ENCODE peak calls at places on chromosomes 13 and 19, in six cellular contexts. L is GM12878, X is adipocyte, R is heart right ventricle, Z is lower lobe of right lung, B is fibroblast of lung. M is an unnamed sample.

GRCh38 chr19:48363500-48363809 is 285 bp downstream of the TMEM143 start:
- DNase-seq in L (no peak), X (no peak), R (no peak), Z (no peak), B (no peak), M (no peak)

GRCh38 chr19:17281391-17282304 is at the start of gene ANKLE1:
- DNase-seq in L (peak; percentile 32), X (peak; percentile 28), R (no peak), Z (peak; percentile 78), B (no peak), M (peak; percentile 57)

GRCh38 chr19:41912899-41913475 is 15.3 kb downstream of the ERFL start:
- DNase-seq in L (no peak), X (peak; percentile 44), R (no peak), Z (no peak), B (no peak), M (no peak)

GRCh38 chr13:51906581-51906980 is 44.8 kb downstream of the CCDC70 start:
- DNase-seq in L (no peak), X (peak; percentile 50), R (no peak), Z (no peak), B (no peak), M (no peak)

GRCh38 chr19:33384983-33385382 is 11.5 kb downstream of the CEBPG start:
- DNase-seq in L (no peak), X (no peak), R (no peak), Z (no peak), B (no peak), M (no peak)

GRCh38 chr19:31560021-31560770 is 211.0 kb upstream of the TSHZ3 start:
- DNase-seq in L (no peak), X (no peak), R (no peak), Z (no peak), B (peak; percentile 91), M (no peak)

GRCh38 chr13:79541426-79542049 is 60.6 kb downstream of the NDFIP2 start:
- DNase-seq in L (peak; percentile 49), X (peak; percentile 84), R (no peak), Z (no peak), B (peak; percentile 53), M (no peak)

GRCh38 chr19:33453207-33453736 is 68.3 kb downstream of the PEPD start:
- DNase-seq in L (no peak), X (no peak), R (no peak), Z (no peak), B (no peak), M (no peak)

GRCh38 chr13:100330662-100331061 is 241.8 kb downstream of the PCCA start:
- DNase-seq in L (no peak), X (peak; percentile 38), R (no peak), Z (no peak), B (peak; percentile 30), M (no peak)

GRCh38 chr19:33241530-33242101 is 16.0 kb upstream of the SLC7A10 start:
- DNase-seq in L (no peak), X (peak; percentile 41), R (peak; percentile 29), Z (peak; percentile 69), B (peak; percentile 10), M (no peak)

GRCh38 chr13:35926859-35927530 is 204.2 kb downstream of the DCLK1 start:
- DNase-seq in L (no peak), X (peak; percentile 42), R (no peak), Z (no peak), B (peak; percentile 14), M (no peak)

GRCh38 chr13:41658057-41658642 is 200.8 kb downstream of the RGCC start:
- DNase-seq in L (no peak), X (peak; percentile 93), R (no peak), Z (no peak), B (peak; percentile 59), M (no peak)

GRCh38 chr13:20426766-20427448 is 98.8 kb downstream of the CRYL1 start:
- DNase-seq in L (no peak), X (no peak), R (no peak), Z (no peak), B (no peak), M (no peak)

GRCh38 chr13:29861694-29862110 is 11.3 kb upstream of the UBL3 start:
- DNase-seq in L (no peak), X (peak; percentile 90), R (no peak), Z (no peak), B (peak; percentile 98), M (no peak)

GRCh38 chr13:31121327-31122140 is 40.2 kb downstream of the HSPH1 start:
- DNase-seq in L (no peak), X (no peak), R (no peak), Z (no peak), B (no peak), M (no peak)

GRCh38 chr19:10142701-10143375 is 23.1 kb upstream of the EIF3G start:
- DNase-seq in L (no peak), X (no peak), R (no peak), Z (peak; percentile 64), B (no peak), M (peak; percentile 19)

GRCh38 chr13:44211286-44211685 is 162.3 kb upstream of the SERP2 start:
- DNase-seq in L (no peak), X (peak; percentile 16), R (no peak), Z (no peak), B (no peak), M (no peak)

GRCh38 chr19:38386968-38387549 is 775 bp downstream of the GGN start:
- DNase-seq in L (no peak), X (no peak), R (no peak), Z (peak; percentile 68), B (no peak), M (no peak)

GRCh38 chr13:111474136-111475002 is 153.9 kb downstream of the TEX29 start:
- DNase-seq in L (no peak), X (peak; percentile 73), R (no peak), Z (no peak), B (peak; percentile 19), M (peak; percentile 40)

GRCh38 chr19:40369797-40370196 is 20.2 kb downstream of the HIPK4 start:
- DNase-seq in L (no peak), X (no peak), R (no peak), Z (no peak), B (no peak), M (no peak)

GRCh38 chr13:65913173-65913572 is 1317.0 kb downstream of the PCDH9 start:
- DNase-seq in L (no peak), X (peak; percentile 87), R (no peak), Z (no peak), B (peak; percentile 92), M (no peak)

GRCh38 chr19:8531470-8531869 is 17.5 kb upstream of the ZNF414 start:
- DNase-seq in L (no peak), X (no peak), R (no peak), Z (no peak), B (no peak), M (no peak)

GRCh38 chr19:8529369-8530006 is 15.5 kb upstream of the ZNF414 start:
- DNase-seq in L (no peak), X (no peak), R (no peak), Z (no peak), B (no peak), M (no peak)

GRCh38 chr19:8532170-8532569 is 18.2 kb upstream of the ZNF414 start:
- DNase-seq in L (no peak), X (no peak), R (no peak), Z (no peak), B (no peak), M (no peak)

GRCh38 chr19:8528500-8528899 is 14.5 kb upstream of the ZNF414 start:
- DNase-seq in L (no peak), X (no peak), R (no peak), Z (no peak), B (no peak), M (no peak)

GRCh38 chr19:8530061-8530679 is 16.2 kb upstream of the ZNF414 start:
- DNase-seq in L (no peak), X (no peak), R (no peak), Z (no peak), B (no peak), M (no peak)
- H3K36me3 ChIP-seq in L (no peaks in the 10 kb centered on the region), X (no peaks in the 10 kb centered on the region), R (no peaks in the 10 kb centered on the region), Z (peaks cover 52% of the 10 kb centered on the region), B (no peaks in the 10 kb centered on the region), M (peaks cover 4% of the 10 kb centered on the region)

DNA sequence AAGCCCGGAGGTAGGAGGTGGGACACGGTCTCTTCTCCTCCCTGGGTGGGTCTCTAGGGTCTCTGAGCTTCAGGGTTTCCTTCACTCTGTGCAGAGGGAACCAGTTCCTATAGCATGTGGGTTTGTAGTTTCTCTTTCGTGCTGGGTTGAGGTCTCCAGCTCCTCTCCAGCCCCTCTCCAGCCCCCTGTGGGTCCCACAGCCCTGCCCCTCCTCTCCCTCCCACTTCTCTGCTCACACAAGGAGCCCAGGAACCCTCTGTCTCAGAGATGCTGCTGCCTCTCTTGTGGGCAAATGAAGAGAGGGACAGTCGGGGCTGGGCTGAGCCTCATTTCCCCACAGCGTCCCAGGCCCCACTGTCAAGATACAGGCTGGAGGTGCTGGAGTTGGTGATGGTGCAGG is 1.4 kb downstream of the SIGLEC7 start:
- DNase-seq in L (no peak), X (no peak), R (no peak), Z (no peak), B (no peak), M (no peak)
- H3K4me1 ChIP-seq in L (no peaks in the 10 kb centered on the region), X (peaks cover 3% of the 10 kb centered on the region), R (no peaks in the 10 kb centered on the region), Z (peaks cover 29% of the 10 kb centered on the region), B (no peaks in the 10 kb centered on the region), M (peaks cover 7% of the 10 kb centered on the region)

DNA sequence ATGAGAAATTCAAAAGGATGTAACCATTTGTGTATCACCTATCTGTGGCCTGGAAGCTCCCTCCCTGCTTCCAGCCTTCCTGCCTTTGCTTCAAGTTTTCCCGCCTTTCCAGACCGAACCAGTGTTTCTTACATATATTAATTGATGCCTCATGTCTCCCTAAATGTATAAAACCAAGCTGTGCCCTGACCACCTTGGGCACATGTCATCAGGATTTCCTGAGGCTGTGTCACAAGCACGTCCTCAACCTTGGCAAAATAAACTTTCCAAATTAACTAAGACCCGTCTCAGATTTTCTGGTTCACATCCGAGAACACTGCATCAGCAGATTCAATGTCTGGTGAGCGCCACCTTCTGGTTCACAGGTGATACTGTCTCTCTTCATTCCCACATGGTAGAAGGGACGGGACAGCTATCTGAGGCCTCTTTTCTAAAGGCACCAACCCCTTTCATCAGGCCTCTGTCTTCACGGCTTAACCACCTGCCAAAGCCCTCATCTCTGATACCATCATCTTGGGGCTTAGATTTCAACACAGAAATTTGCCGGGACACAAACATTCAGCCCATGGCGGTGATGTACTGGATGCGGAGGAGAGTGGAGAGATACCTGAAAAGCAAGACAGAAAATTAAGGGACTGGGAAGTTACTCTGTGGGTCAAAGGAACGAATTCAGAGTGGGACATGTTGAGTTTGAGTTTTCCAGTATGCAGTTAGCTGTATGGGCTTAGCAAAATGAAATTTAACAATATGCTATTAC is 58.7 kb upstream of the PABPC3 start:
- DNase-seq in L (no peak), X (peak; percentile 90), R (peak; percentile 50), Z (no peak), B (peak; percentile 49), M (peak; percentile 27)
- H3K27me3 ChIP-seq in L (peaks cover 3% of the 10 kb centered on the region), X (peaks cover 39% of the 10 kb centered on the region), R (peaks cover 13% of the 10 kb centered on the region), Z (peaks cover 18% of the 10 kb centered on the region), B (no peaks in the 10 kb centered on the region), M (no peaks in the 10 kb centered on the region)

GRCh38 chr19:8307400-8307964 is 676 bp downstream of the CD320 start:
- DNase-seq in L (no peak), X (no peak), R (no peak), Z (no peak), B (no peak), M (no peak)

GRCh38 chr19:8310342-8311055 is 2.3 kb upstream of the CD320 start:
- DNase-seq in L (no peak), X (no peak), R (peak; percentile 2), Z (peak; percentile 20), B (no peak), M (no peak)

GRCh38 chr19:8308891-8309291 is 733 bp upstream of the CD320 start:
- DNase-seq in L (no peak), X (no peak), R (peak; percentile 5), Z (peak; percentile 30), B (no peak), M (no peak)

GRCh38 chr19:8307965-8308866 is at the start of gene CD320:
- DNase-seq in L (peak; percentile 63), X (peak; percentile 96), R (peak; percentile 90), Z (peak; percentile 92), B (peak; percentile 86), M (peak; percentile 77)

GRCh38 chr19:8311461-8312260 is 3.5 kb upstream of the CD320 start:
- DNase-seq in L (no peak), X (no peak), R (peak; percentile 2), Z (peak; percentile 52), B (no peak), M (no peak)
- H3K36me3 ChIP-seq in L (peaks cover 9% of the 10 kb centered on the region), X (peaks cover 58% of the 10 kb centered on the region), R (peaks cover 74% of the 10 kb centered on the region), Z (peaks cover 59% of the 10 kb centered on the region), B (peaks cover 10% of the 10 kb centered on the region), M (peaks cover 26% of the 10 kb centered on the region)